ENCODE peak calls at places on chromosomes 16 and 17, in six cellular contexts. U is activated naive CD4-positive, alpha-beta T cell treated with anti-CD3 and anti-CD28 coated beads for 36 hours; Q is fibroblast of the aortic adventitia; X is T47D; G is stimulated activated CD8-positive, alpha-beta memory T cell treated with anti-CD3 and anti-CD28 coated beads, Interleukin-4, amount 100 ng/mL, for 1 hour; H is T-helper 2 cell. A is an unnamed sample.

GRCh38 chr17:66549731-66550207 is 247.4 kb downstream of the PRKCA start:
- DNase-seq in U (no peak), H (no peak), Q (peak; percentile 92), X (no peak), G (no peak), A (no peak)

GRCh38 chr16:15690296-15690695 is 40.3 kb downstream of the NDE1 start:
- DNase-seq in G (no peak), H (no peak), Q (no peak), X (no peak), U (no peak), A (no peak)

GRCh38 chr17:40530988-40531971 is 29.9 kb upstream of the TNS4 start:
- DNase-seq in X (no peak), H (peak; percentile 50), Q (no peak), U (peak; percentile 95), G (no peak), A (no peak)

GRCh38 chr17:74842599-74843351 is 16.9 kb downstream of the GRIN2C start:
- DNase-seq in H (no peak), G (no peak), Q (peak; percentile 44), X (peak; percentile 99), U (no peak), A (peak; percentile 97)

GRCh38 chr16:29662729-29663019 is 373 bp upstream of the SPN start:
- DNase-seq in H (peak; percentile 79), G (no peak), U (peak; percentile 67), X (no peak), Q (no peak), A (no peak)

GRCh38 chr17:7803981-7804380 is 30.0 kb upstream of the KDM6B start:
- DNase-seq in U (no peak), H (no peak), X (no peak), Q (peak; percentile 5), G (no peak), A (no peak)

GRCh38 chr17:17816240-17816814 is 20.5 kb downstream of the SREBF1 start:
- DNase-seq in G (no peak), U (no peak), X (no peak), H (no peak), Q (no peak), A (no peak)

GRCh38 chr16:49658066-49658465 is 197.8 kb downstream of the ZNF423 start:
- DNase-seq in Q (no peak), U (no peak), H (no peak), X (no peak), G (no peak), A (no peak)

GRCh38 chr17:5950871-5951270 is 119.3 kb upstream of the WSCD1 start:
- DNase-seq in U (no peak), G (no peak), Q (no peak), H (no peak), X (no peak), A (no peak)

GRCh38 chr17:83191388-83192160 is 112.2 kb downstream of the METRNL start:
- DNase-seq in H (no peak), U (peak; percentile 2), Q (no peak), G (no peak), X (no peak), A (peak; percentile 9)

GRCh38 chr16:83952940-83953795 is at the start of gene OSGIN1:
- DNase-seq in U (peak; percentile 95), Q (peak; percentile 95), X (peak; percentile 81), G (no peak), H (peak; percentile 7), A (peak; percentile 90)

GRCh38 chr17:82246365-82247174 is 17.7 kb downstream of the SLC16A3 start:
- DNase-seq in X (no peak), G (no peak), Q (peak; percentile 60), U (no peak), H (no peak), A (peak; percentile 92)